ENCODE peak calls at places on chromosome X, in ten cellular contexts. A, F, T, C, X, D, R, G, N and I are unnamed samples.

GRCh38 chrX:133454525-133455323 is 39.4 kb upstream of the GPC4 start:
- DNase-seq in A (no peak), F (no peak), T (no peak), C (no peak), X (no peak), D (no peak), R (no peak), G (no peak), N (no peak), I (no peak)

GRCh38 chrX:130184857-130185256 is 13.1 kb downstream of the RAB33A start:
- DNase-seq in A (no peak), F (no peak), T (no peak), C (no peak), X (no peak), D (no peak), R (no peak), G (no peak), N (no peak), I (no peak)

GRCh38 chrX:9611436-9612145 is 146.7 kb downstream of the TBL1X start:
- DNase-seq in A (no peak), F (no peak), T (peak; percentile 30), C (no peak), X (no peak), D (no peak), R (no peak), G (peak; percentile 44), N (no peak), I (no peak)

GRCh38 chrX:97326456-97326855 is 442.7 kb downstream of the RPA4 start:
- DNase-seq in A (peak; percentile 19), F (no peak), T (no peak), C (no peak), X (no peak), D (no peak), R (no peak), G (no peak), N (no peak), I (no peak)

GRCh38 chrX:71282514-71283408 is 674 bp upstream of the NONO start:
- DNase-seq in A (peak; percentile 45), F (no peak), T (peak; percentile 42), C (no peak), X (no peak), D (peak; percentile 71), R (peak; percentile 85), G (peak; percentile 6), N (no peak), I (no peak)

GRCh38 chrX:17375631-17376380 is 806 bp downstream of the NHS start:
- DNase-seq in A (peak; percentile 22), F (peak; percentile 69), T (peak; percentile 64), C (no peak), X (peak; percentile 73), D (peak; percentile 48), R (no peak), G (peak; percentile 18), N (no peak), I (peak; percentile 62)

GRCh38 chrX:38102875-38103274 is 96.5 kb downstream of the SYTL5 start:
- DNase-seq in A (no peak), F (no peak), T (no peak), C (no peak), X (no peak), D (no peak), R (no peak), G (no peak), N (no peak), I (no peak)

GRCh38 chrX:100995469-100995868 is 26.0 kb downstream of the ARL13A start:
- DNase-seq in A (peak; percentile 93), F (no peak), T (no peak), C (no peak), X (no peak), D (no peak), R (no peak), G (no peak), N (no peak), I (no peak)

GRCh38 chrX:47879447-47879846 is 42.7 kb downstream of the ZNF81 start:
- DNase-seq in A (no peak), F (no peak), T (no peak), C (no peak), X (no peak), D (no peak), R (no peak), G (no peak), N (no peak), I (no peak)

GRCh38 chrX:128142745-128143144 is 90.5 kb upstream of the ACTRT1 start:
- DNase-seq in A (no peak), F (no peak), T (no peak), C (no peak), X (no peak), D (no peak), R (no peak), G (no peak), N (no peak), I (no peak)

GRCh38 chrX:49884290-49884862 is 5.1 kb downstream of the USP27X start:
- DNase-seq in A (peak; percentile 35), F (peak; percentile 62), T (peak; percentile 62), C (no peak), X (peak; percentile 80), D (peak; percentile 56), R (peak; percentile 61), G (peak; percentile 35), N (peak; percentile 57), I (peak; percentile 46)

GRCh38 chrX:110276778-110277177 is 41.1 kb downstream of the AMMECR1 start:
- DNase-seq in A (no peak), F (no peak), T (no peak), C (no peak), X (no peak), D (no peak), R (no peak), G (no peak), N (no peak), I (no peak)
- H3K4me1 ChIP-seq in A (no peaks in the 10 kb centered on the region), F (peaks cover 24% of the 10 kb centered on the region), T (no peaks in the 10 kb centered on the region), C (no peaks in the 10 kb centered on the region), X (no peaks in the 10 kb centered on the region), D (peaks cover 43% of the 10 kb centered on the region), R (peaks cover 13% of the 10 kb centered on the region), G (no peaks in the 10 kb centered on the region), N (no peaks in the 10 kb centered on the region), I (no peaks in the 10 kb centered on the region)

GRCh38 chrX:41029332-41029731 is 55.9 kb upstream of the USP9X start:
- DNase-seq in A (peak; percentile 19), F (no peak), T (no peak), C (no peak), X (no peak), D (peak; percentile 89), R (no peak), G (no peak), N (no peak), I (no peak)

GRCh38 chrX:41024755-41025154 is 60.5 kb upstream of the USP9X start:
- DNase-seq in A (no peak), F (no peak), T (no peak), C (no peak), X (no peak), D (peak; percentile 20), R (no peak), G (no peak), N (no peak), I (no peak)

GRCh38 chrX:41027388-41027787 is 57.9 kb upstream of the USP9X start:
- DNase-seq in A (peak; percentile 76), F (peak; percentile 26), T (no peak), C (no peak), X (no peak), D (peak; percentile 90), R (no peak), G (no peak), N (no peak), I (no peak)

GRCh38 chrX:41025926-41026325 is 59.3 kb upstream of the USP9X start:
- DNase-seq in A (peak; percentile 16), F (peak; percentile 48), T (no peak), C (no peak), X (no peak), D (peak; percentile 36), R (no peak), G (no peak), N (no peak), I (no peak)

DNA sequence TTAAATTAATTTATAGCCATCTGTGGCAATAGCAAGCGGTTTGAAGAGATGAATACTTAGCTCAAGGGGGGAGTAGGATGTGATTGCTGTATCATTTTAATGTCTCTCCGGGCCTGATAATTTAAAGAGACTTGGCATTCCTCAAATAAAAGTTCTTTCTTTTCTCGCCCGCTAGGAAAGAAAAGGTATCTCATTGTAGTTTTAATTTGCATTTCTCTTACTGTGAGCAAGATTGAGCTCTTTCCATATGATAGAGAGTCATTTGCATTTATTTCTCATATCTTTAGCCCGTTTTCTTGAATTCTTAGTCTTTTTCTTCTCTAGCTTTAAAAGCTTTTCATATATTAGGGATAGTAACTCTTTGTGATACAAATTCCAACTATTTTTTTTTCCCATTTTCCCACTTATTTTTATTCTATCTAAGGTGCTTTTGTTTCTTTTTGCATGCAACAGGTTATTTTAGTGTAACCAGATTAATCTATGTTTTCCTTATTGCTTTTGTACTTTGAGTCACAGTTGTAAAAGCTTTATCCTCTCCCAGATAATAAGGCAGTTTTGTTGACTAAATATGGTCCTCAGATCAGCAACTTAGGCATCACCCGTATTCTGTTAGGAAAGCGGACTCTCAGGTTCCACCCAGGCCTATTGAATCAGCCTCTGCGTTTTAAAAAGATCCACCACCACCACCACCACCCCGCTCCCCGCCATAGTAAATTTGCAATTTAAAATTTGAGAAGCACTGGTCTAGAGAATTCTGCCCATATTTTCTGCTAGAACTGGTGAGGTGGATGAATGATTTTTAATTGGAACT is 58.7 kb upstream of the USP9X start:
- DNase-seq in A (no peak), F (peak; percentile 46), T (no peak), C (no peak), X (no peak), D (peak; percentile 43), R (no peak), G (no peak), N (no peak), I (no peak)
- H3K4me1 ChIP-seq in A (no peaks in the 10 kb centered on the region), F (peaks cover 19% of the 10 kb centered on the region), T (no peaks in the 10 kb centered on the region), C (no peaks in the 10 kb centered on the region), X (no peaks in the 10 kb centered on the region), D (peaks cover 64% of the 10 kb centered on the region), R (no peaks in the 10 kb centered on the region), G (peaks cover 6% of the 10 kb centered on the region), N (no peaks in the 10 kb centered on the region), I (no peaks in the 10 kb centered on the region)

DNA sequence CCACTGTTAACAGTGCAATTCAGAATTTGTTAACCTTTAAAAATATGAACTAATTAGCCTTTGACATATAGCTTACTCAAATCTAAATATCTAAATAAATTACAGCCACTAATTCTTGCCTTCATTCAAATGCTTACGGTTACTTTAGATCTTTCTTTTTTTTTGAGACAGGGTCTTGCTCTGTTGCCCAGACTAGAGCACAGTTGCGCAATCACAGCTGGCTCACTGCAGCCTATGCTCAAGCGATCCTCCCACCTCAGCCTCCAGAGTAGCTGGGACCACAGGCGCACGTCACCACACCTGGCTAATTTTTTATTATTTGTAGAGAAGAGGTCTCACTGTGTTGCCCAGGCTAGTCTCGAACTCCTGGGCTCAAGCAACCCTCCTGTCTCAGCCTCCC is 31.0 kb downstream of the CLDN2 start:
- DNase-seq in A (no peak), F (no peak), T (no peak), C (no peak), X (no peak), D (no peak), R (no peak), G (no peak), N (no peak), I (no peak)
- H3K4me1 ChIP-seq in A (peaks cover 5% of the 10 kb centered on the region), F (peaks cover 9% of the 10 kb centered on the region), T (peaks cover 3% of the 10 kb centered on the region), C (no peaks in the 10 kb centered on the region), X (no peaks in the 10 kb centered on the region), D (peaks cover 78% of the 10 kb centered on the region), R (no peaks in the 10 kb centered on the region), G (no peaks in the 10 kb centered on the region), N (no peaks in the 10 kb centered on the region), I (no peaks in the 10 kb centered on the region)

DNA sequence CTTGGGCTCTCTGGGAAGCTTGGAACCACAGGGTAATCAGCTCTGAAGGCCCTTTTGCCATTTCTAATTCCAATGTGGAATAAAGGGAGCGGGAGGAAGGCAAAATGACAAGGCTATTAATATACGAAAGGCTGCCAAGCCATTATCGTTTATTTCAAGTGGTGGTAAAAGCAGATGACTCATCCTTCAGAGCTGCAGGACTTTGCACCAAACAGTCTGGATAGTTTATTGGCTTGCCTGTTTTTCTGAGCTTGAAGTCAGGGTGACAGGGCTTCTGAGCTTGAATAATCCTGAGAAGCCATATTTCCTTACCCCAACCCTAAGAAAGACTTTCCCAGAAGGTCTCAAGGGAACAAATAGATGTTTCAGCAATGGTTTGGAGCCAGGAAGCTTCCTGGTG is 7.7 kb upstream of the GABRE start:
- DNase-seq in A (peak; percentile 36), F (no peak), T (no peak), C (no peak), X (no peak), D (peak; percentile 75), R (no peak), G (no peak), N (no peak), I (no peak)
- H3K4me1 ChIP-seq in A (no peaks in the 10 kb centered on the region), F (no peaks in the 10 kb centered on the region), T (no peaks in the 10 kb centered on the region), C (peaks cover 61% of the 10 kb centered on the region), X (peaks cover 4% of the 10 kb centered on the region), D (peaks cover 70% of the 10 kb centered on the region), R (no peaks in the 10 kb centered on the region), G (no peaks in the 10 kb centered on the region), N (no peaks in the 10 kb centered on the region), I (no peaks in the 10 kb centered on the region)